ENCODE peak calls at places on chromosome 18, in nine cellular contexts. I, J, U, A, B, N, W, X and E are unnamed samples.

GRCh38 chr18:79938196-79938595 is 13.3 kb downstream of the SLC66A2 start:
- DNase-seq in I (no peak), B (no peak), X (no peak), N (no peak), J (no peak), A (no peak), W (peak; percentile 17), U (no peak), E (no peak)

GRCh38 chr18:72833471-72833870 is 34.3 kb downstream of the NETO1 start:
- DNase-seq in B (no peak), U (no peak), N (no peak), W (no peak), A (no peak), X (no peak), I (no peak), J (no peak), E (no peak)

GRCh38 chr18:23585007-23585871 is 1.1 kb downstream of the NPC1 start:
- DNase-seq in A (no peak), J (peak; percentile 17), N (no peak), W (no peak), B (no peak), I (peak; percentile 7), X (no peak), U (no peak), E (no peak)

GRCh38 chr18:21686282-21687105 is 18.1 kb downstream of the ABHD3 start:
- DNase-seq in J (no peak), B (no peak), U (no peak), A (no peak), I (no peak), X (no peak), N (no peak), W (no peak), E (no peak)

GRCh38 chr18:69484699-69485396 is 84.2 kb downstream of the DOK6 start:
- DNase-seq in W (no peak), U (no peak), N (no peak), A (no peak), I (no peak), B (no peak), X (peak; percentile 2), J (no peak), E (no peak)

GRCh38 chr18:28669165-28669564 is 492.2 kb upstream of the CDH2 start:
- DNase-seq in J (no peak), N (no peak), U (no peak), W (no peak), X (no peak), B (no peak), I (no peak), A (no peak), E (no peak)

GRCh38 chr18:6525593-6525992 is 110.9 kb upstream of the L3MBTL4 start:
- DNase-seq in X (no peak), N (no peak), I (no peak), W (no peak), J (no peak), U (no peak), B (no peak), A (no peak), E (no peak)

GRCh38 chr18:11147962-11148654 is 1.3 kb downstream of the PIEZO2 start:
- DNase-seq in N (no peak), B (no peak), A (no peak), I (no peak), U (no peak), W (peak; percentile 60), X (no peak), J (no peak), E (no peak)

GRCh38 chr18:62521588-62521987 is 1.2 kb upstream of the ZCCHC2 start:
- DNase-seq in W (no peak), X (no peak), B (no peak), U (no peak), J (no peak), A (no peak), I (no peak), N (no peak), E (no peak)

DNA sequence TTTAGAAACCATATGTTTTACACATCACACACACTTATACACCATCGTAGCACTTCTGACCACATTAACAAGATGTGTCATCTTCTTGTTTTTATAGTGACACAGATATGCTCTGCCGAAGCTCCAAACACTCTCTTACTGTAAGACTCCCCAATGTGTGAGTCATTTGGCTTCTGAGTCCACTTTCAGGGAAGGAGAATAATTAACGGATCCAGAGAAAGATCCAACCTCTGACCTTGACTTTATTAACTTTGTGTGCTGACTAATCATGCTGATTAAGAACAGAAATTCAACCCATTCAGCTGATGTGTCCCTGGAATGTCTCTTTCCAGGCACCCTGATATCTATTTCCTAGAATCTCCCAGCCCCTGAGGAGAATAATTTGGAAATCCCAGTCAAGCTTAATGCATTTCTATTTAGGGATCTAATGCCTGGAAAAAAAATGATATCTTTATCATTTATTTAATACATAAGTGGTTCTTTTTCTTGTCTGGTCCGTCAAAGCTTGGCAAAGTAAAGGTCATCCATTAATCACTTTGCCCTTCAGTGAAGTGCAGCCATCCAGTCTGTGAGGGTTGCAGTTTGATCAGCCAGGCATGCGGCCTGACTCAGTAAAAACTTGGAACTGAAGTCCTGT is 615.8 kb upstream of the SYT4 start:
- DNase-seq in A (no peak), J (no peak), B (no peak), W (no peak), I (no peak), N (no peak), U (no peak), X (no peak), E (no peak)
- H3K9me3 ChIP-seq in A (no peaks in the 10 kb centered on the region), J (no peaks in the 10 kb centered on the region), B (no peaks in the 10 kb centered on the region), W (peaks cover 3% of the 10 kb centered on the region), I (no peaks in the 10 kb centered on the region), N (no peaks in the 10 kb centered on the region), U (peaks cover 8% of the 10 kb centered on the region), X (peaks cover 3% of the 10 kb centered on the region), E (no peaks in the 10 kb centered on the region)

DNA sequence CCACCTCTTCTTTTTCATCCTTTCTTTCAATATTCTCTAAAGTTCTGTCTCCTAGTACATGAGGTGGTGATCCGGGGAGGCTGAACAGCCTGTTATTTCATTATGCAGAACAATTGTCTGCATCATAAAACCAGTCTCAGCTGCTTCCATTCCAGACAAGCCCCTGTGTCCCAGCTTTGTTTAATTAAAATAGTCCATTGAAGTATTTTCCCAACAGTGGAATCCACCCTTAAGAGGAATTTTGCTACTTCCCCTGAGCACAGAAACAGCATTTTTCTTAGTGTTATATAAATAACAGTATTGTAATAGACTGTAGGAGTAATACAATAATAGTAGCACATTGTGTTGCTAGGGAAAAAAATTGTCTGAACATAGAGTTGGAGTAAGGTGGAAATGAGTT is 395.4 kb upstream of the TCF4 start:
- DNase-seq in X (no peak), B (no peak), U (no peak), N (no peak), A (no peak), W (no peak), J (no peak), I (no peak), E (no peak)
- H3K9me3 ChIP-seq in X (peaks cover 4% of the 10 kb centered on the region), B (no peaks in the 10 kb centered on the region), U (peaks cover 23% of the 10 kb centered on the region), N (no peaks in the 10 kb centered on the region), A (peaks cover 11% of the 10 kb centered on the region), W (peaks cover 25% of the 10 kb centered on the region), J (no peaks in the 10 kb centered on the region), I (peaks cover 6% of the 10 kb centered on the region), E (no peaks in the 10 kb centered on the region)

GRCh38 chr18:77251730-77252050 is 2.0 kb downstream of the GALR1 start:
- DNase-seq in X (no peak), U (no peak), I (no peak), J (no peak), B (no peak), N (no peak), A (peak; percentile 4), W (no peak), E (no peak)
- H3K9me3 ChIP-seq in X (peaks cover 3% of the 10 kb centered on the region), U (peaks cover 10% of the 10 kb centered on the region), I (no peaks in the 10 kb centered on the region), J (no peaks in the 10 kb centered on the region), B (no peaks in the 10 kb centered on the region), N (no peaks in the 10 kb centered on the region), A (peaks cover 2% of the 10 kb centered on the region), W (peaks cover 15% of the 10 kb centered on the region), E (peaks cover 2% of the 10 kb centered on the region)

DNA sequence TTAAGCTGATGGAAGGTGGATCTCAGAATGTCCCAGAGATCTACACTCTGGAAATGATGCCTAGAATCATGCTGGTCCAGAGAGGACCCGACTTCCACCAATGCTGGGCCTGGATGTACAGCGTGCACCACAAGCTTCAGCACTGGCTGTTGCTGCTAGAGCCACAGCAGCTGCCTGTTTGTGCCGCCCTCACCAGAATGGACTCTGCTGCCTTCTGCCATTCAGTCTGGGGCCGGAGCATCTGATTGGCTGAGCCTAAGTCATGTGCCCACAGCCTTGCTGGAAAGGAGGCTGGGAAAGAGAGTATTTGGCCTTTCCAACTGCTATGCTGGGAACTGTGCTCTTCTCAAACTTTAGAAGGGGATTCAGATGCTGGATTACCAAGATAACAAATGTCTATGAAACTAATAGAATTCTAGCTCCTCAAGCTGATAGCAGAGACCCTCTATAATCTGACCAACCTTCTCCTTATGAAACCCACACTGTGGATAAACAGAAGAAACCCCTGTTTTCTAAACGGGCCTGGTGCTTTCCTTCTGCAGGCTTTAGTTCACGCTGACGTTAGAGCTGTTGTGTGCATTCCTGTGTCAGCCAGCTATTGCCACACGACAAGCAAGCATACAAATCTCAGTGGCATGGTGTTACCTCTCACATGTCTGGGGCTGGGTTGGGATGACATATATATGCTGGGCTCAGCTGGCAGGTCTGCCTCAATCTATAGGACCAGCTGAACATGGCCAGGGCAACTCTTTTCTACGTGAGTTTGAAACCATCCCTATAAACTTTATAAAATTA is 4.1 kb upstream of the LOXHD1 start:
- DNase-seq in A (peak; percentile 40), X (no peak), J (no peak), U (no peak), B (no peak), N (no peak), W (no peak), I (no peak), E (no peak)
- H3K9me3 ChIP-seq in A (no peaks in the 10 kb centered on the region), X (peaks cover 6% of the 10 kb centered on the region), J (no peaks in the 10 kb centered on the region), U (no peaks in the 10 kb centered on the region), B (no peaks in the 10 kb centered on the region), N (no peaks in the 10 kb centered on the region), W (no peaks in the 10 kb centered on the region), I (no peaks in the 10 kb centered on the region), E (no peaks in the 10 kb centered on the region)

DNA sequence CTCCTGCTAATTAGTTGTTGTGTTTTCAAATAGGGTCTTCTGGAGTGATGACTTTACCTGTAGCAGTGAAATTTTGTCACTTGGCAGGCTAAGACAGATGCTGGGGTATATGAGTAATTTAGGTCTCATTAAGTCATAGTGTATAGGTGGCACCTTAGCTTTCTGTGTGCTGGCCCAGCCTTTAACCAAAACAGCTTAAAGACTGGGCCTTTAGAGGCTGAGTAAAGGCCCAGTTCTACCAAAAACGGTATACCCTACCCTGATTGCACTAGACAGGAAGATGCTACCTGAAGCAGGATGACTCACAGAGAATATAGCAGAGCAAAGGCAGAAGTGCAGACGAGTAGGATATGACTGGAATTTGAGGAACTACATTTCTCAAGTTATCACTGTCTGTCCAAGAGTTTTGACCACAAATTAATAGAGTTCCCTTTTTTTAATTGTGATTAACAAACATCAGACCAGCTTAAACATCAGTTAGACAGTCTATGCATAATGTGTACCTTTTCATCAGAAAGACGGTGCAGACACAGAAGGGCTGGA is 337.9 kb upstream of the SALL3 start:
- DNase-seq in N (no peak), U (no peak), A (no peak), J (no peak), W (no peak), B (no peak), X (no peak), I (no peak), E (no peak)
- H3K9me3 ChIP-seq in N (no peaks in the 10 kb centered on the region), U (no peaks in the 10 kb centered on the region), A (no peaks in the 10 kb centered on the region), J (no peaks in the 10 kb centered on the region), W (no peaks in the 10 kb centered on the region), B (no peaks in the 10 kb centered on the region), X (no peaks in the 10 kb centered on the region), I (no peaks in the 10 kb centered on the region), E (no peaks in the 10 kb centered on the region)